ENCODE peak calls at places on chromosomes 5 and 9, in ten cellular contexts. C is GM23248, H is mesendoderm, O is PC-3, E is mammary epithelial cell, D is endothelial cell of umbilical vein, A is colonic mucosa, T is HCT116, W is fibroblast of lung, J is trophoblast cell. P is an unnamed sample.

GRCh38 chr5:69188811-69189161 is 597 bp upstream of the CENPH start:
- DNase-seq in W (no peak), C (no peak), D (no peak), H (no peak), O (no peak), E (no peak), T (no peak), J (no peak), A (no peak), P (no peak)

GRCh38 chr5:141223112-141223783 is at the start of gene PCDHB14:
- DNase-seq in O (peak; percentile 43), T (peak; percentile 38), A (no peak), J (no peak), W (peak; percentile 21), E (peak; percentile 65), D (peak; percentile 31), C (peak; percentile 70), H (peak; percentile 86), P (peak; percentile 72)

GRCh38 chr9:69036319-69036718 is 767 bp downstream of the FXN start:
- DNase-seq in O (peak; percentile 3), J (no peak), W (no peak), T (no peak), E (peak; percentile 32), D (no peak), C (peak; percentile 41), A (peak; percentile 44), H (no peak), P (peak; percentile 50)

GRCh38 chr5:136901-137300 is 44.9 kb downstream of the PLEKHG4B start:
- DNase-seq in C (peak; percentile 21), T (no peak), E (no peak), J (no peak), W (no peak), A (no peak), O (peak; percentile 31), D (no peak), H (no peak), P (no peak)

GRCh38 chr5:108625654-108626053 is 122.0 kb upstream of the FER start:
- DNase-seq in D (no peak), H (no peak), A (no peak), T (no peak), W (no peak), J (no peak), E (no peak), C (no peak), O (no peak), P (no peak)

GRCh38 chr5:151070449-151070848 is 10.4 kb downstream of the TNIP1 start:
- DNase-seq in A (no peak), D (peak; percentile 51), J (no peak), W (peak; percentile 29), T (no peak), O (no peak), E (no peak), H (no peak), C (peak; percentile 21), P (no peak)

GRCh38 chr5:95664204-95664786 is 17.7 kb downstream of the RFESD start:
- DNase-seq in C (peak; percentile 67), O (peak; percentile 63), J (peak; percentile 22), D (peak; percentile 74), E (peak; percentile 18), W (peak; percentile 67), H (peak; percentile 32), A (peak; percentile 38), T (peak; percentile 29), P (no peak)

GRCh38 chr9:116015855-116016254 is 137.7 kb upstream of the PAPPA start:
- DNase-seq in O (no peak), E (no peak), C (no peak), J (no peak), W (no peak), H (no peak), A (no peak), T (no peak), D (no peak), P (no peak)

GRCh38 chr5:126104951-126105350 is 318.3 kb upstream of the GRAMD2B start:
- DNase-seq in T (no peak), D (no peak), E (peak; percentile 50), A (no peak), J (no peak), H (no peak), O (no peak), C (no peak), W (no peak), P (no peak)

GRCh38 chr5:126104341-126104740 is 318.9 kb upstream of the GRAMD2B start:
- DNase-seq in A (no peak), D (no peak), H (no peak), C (no peak), E (no peak), T (no peak), O (no peak), J (no peak), W (no peak), P (no peak)

GRCh38 chr5:126103050-126103449 is 320.2 kb upstream of the GRAMD2B start:
- DNase-seq in J (no peak), T (no peak), O (no peak), E (no peak), D (no peak), A (no peak), W (no peak), C (no peak), H (no peak), P (no peak)

GRCh38 chr5:126101901-126102300 is 321.3 kb upstream of the GRAMD2B start:
- DNase-seq in W (no peak), H (no peak), C (no peak), O (no peak), J (no peak), A (no peak), E (no peak), T (no peak), D (no peak), P (no peak)

DNA sequence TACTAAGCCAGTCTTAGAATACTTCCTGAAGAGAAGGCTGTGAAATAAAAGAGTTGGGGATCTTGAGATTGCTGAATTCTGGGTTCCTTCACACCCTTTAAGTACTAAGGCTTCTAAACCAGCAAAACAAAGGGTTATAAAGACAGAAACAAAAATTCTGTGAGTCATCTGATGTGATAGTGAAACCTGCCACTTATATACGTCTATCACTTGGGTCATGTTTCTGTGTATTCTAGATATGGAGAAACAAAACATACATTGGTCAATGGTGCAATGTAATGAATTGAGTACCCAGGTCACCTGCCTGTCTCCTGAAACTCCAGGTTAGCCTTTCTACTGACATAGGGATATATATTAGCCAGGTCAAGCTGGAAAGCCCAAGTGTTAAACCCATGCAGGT is 319.3 kb upstream of the GRAMD2B start:
- DNase-seq in O (no peak), W (no peak), J (no peak), C (no peak), D (no peak), H (no peak), E (no peak), A (no peak), T (no peak), P (no peak)
- H3K4me1 ChIP-seq in O (no peaks in the 10 kb centered on the region), W (no peaks in the 10 kb centered on the region), J (no peaks in the 10 kb centered on the region), C (no peaks in the 10 kb centered on the region), D (no peaks in the 10 kb centered on the region), H (no peaks in the 10 kb centered on the region), E (peaks cover 38% of the 10 kb centered on the region), A (no peaks in the 10 kb centered on the region), T (no peaks in the 10 kb centered on the region), P (no peaks in the 10 kb centered on the region)

GRCh38 chr9:92709240-92709639 is 39.3 kb upstream of the IPPK start:
- DNase-seq in C (peak; percentile 43), T (no peak), E (peak; percentile 69), W (no peak), A (no peak), J (no peak), H (no peak), O (no peak), D (no peak), P (peak; percentile 15)

GRCh38 chr9:92711146-92711545 is 41.2 kb upstream of the IPPK start:
- DNase-seq in H (no peak), O (no peak), J (no peak), W (no peak), C (no peak), T (no peak), D (no peak), A (no peak), E (no peak), P (no peak)

GRCh38 chr9:92711844-92712243 is 41.9 kb upstream of the IPPK start:
- DNase-seq in E (no peak), T (no peak), C (no peak), O (no peak), W (no peak), J (no peak), A (no peak), D (no peak), H (no peak), P (no peak)

GRCh38 chr9:92709954-92710353 is 40.0 kb upstream of the IPPK start:
- DNase-seq in H (no peak), D (no peak), E (no peak), W (no peak), J (no peak), C (no peak), T (no peak), O (no peak), A (no peak), P (no peak)

GRCh38 chr9:92710368-92710767 is 40.4 kb upstream of the IPPK start:
- DNase-seq in E (no peak), D (no peak), T (no peak), A (no peak), C (no peak), H (no peak), W (no peak), J (no peak), O (no peak), P (no peak)
- H3K36me3 ChIP-seq in E (peaks cover 20% of the 10 kb centered on the region), D (peaks cover 20% of the 10 kb centered on the region), T (peaks cover 29% of the 10 kb centered on the region), A (peaks cover 2% of the 10 kb centered on the region), C (peaks cover 19% of the 10 kb centered on the region), H (peaks cover 14% of the 10 kb centered on the region), W (peaks cover 10% of the 10 kb centered on the region), J (peaks cover 45% of the 10 kb centered on the region), O (peaks cover 2% of the 10 kb centered on the region), P (peaks cover 57% of the 10 kb centered on the region)

GRCh38 chr5:63959177-63959982 is 2.9 kb downstream of the HTR1A start:
- DNase-seq in E (peak; percentile 28), J (no peak), D (no peak), C (no peak), T (no peak), W (no peak), H (peak; percentile 92), O (peak; percentile 8), A (no peak), P (peak; percentile 95)

GRCh38 chr5:63960646-63961045 is 1.6 kb downstream of the HTR1A start:
- DNase-seq in J (no peak), O (no peak), H (no peak), A (no peak), E (no peak), W (no peak), T (no peak), D (no peak), C (no peak), P (no peak)

GRCh38 chr5:63961125-63961597 is 1.1 kb downstream of the HTR1A start:
- DNase-seq in O (no peak), T (no peak), A (no peak), W (no peak), D (no peak), H (no peak), J (no peak), E (no peak), C (no peak), P (no peak)

GRCh38 chr5:63957617-63958016 is 4.6 kb downstream of the HTR1A start:
- DNase-seq in D (no peak), J (no peak), C (no peak), H (no peak), E (no peak), W (no peak), O (no peak), T (no peak), A (no peak), P (no peak)

DNA sequence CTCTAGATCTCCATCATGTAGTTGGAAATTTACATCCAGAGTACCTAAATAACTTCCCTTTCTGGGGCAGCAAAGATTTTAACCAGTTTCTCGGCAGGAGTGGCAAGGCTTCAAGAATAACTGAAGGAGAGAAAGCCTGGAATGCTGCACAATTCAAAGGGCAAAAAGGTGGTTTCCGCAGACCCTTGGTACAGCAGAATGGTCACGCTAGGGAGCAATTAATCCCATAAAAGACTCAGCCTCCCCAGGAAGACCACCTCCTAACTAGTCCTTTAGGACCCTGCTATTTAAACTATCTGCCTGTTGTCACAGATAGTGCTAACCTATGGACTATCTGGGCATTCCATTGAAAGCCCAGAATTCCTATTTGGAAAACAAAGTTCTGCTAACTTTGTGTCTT is 3.6 kb downstream of the HTR1A start:
- DNase-seq in T (no peak), E (no peak), W (no peak), A (no peak), J (no peak), H (no peak), C (no peak), O (no peak), D (no peak), P (no peak)
- H3K9ac ChIP-seq in T (no peak overlapping the region), E (no peak overlapping the region), W (no peak overlapping the region), A (no peak overlapping the region), J (no peak overlapping the region), H (no peak overlapping the region), C (no peak overlapping the region), O (no peak overlapping the region), D (no peak overlapping the region), P (no peak overlapping the region)

GRCh38 chr9:114919611-114920010 is 10.8 kb downstream of the TNFSF8 start:
- DNase-seq in J (no peak), E (no peak), C (no peak), A (no peak), W (no peak), D (no peak), H (no peak), T (no peak), O (no peak), P (no peak)
- H3K4me1 ChIP-seq in J (peaks cover 8% of the 10 kb centered on the region), E (no peaks in the 10 kb centered on the region), C (no peaks in the 10 kb centered on the region), A (no peaks in the 10 kb centered on the region), W (no peaks in the 10 kb centered on the region), D (no peaks in the 10 kb centered on the region), H (no peaks in the 10 kb centered on the region), T (no peaks in the 10 kb centered on the region), O (no peaks in the 10 kb centered on the region), P (peaks cover 4% of the 10 kb centered on the region)

P was measured in endodermal cell.